ENCODE peak calls at places on chromosomes 1 and 21, in six cellular contexts. P is cardiac fibroblast, B is fibroblast of pulmonary artery, N is activated B cell treated with CpG ODN at 0.5 μM for 24 hours, R is type B pancreatic cell, X is stomach. C is an unnamed sample.
A peak's percentile ranks its signal among the peaks of the same experiment; 100 is the strongest.

GRCh38 chr1:110370827-110371226 is 20.0 kb downstream of the SLC16A4 start:
- DNase-seq in P (peak; percentile 77), B (peak; percentile 62), N (no peak), R (no peak), X (no peak), C (no peak)

GRCh38 chr1:92961896-92962752 is 862 bp upstream of the DIPK1A start:
- DNase-seq in P (peak; percentile 91), B (peak; percentile 80), N (no peak), R (no peak), X (peak; percentile 33), C (peak; percentile 17)

GRCh38 chr1:234484991-234485739 is 6.2 kb upstream of the TARBP1 start:
- DNase-seq in P (no peak), B (no peak), N (no peak), R (no peak), X (no peak), C (no peak)

GRCh38 chr1:216750031-216750627 is 26.9 kb upstream of the ESRRG start:
- DNase-seq in P (peak; percentile 66), B (peak; percentile 69), N (no peak), R (no peak), X (peak; percentile 37), C (no peak)

GRCh38 chr1:161020573-161021167 is at the start of gene F11R:
- DNase-seq in P (peak; percentile 28), B (peak; percentile 63), N (no peak), R (no peak), X (peak; percentile 60), C (peak; percentile 35)

GRCh38 chr1:36920371-36920770 is 113.9 kb downstream of the GRIK3 start:
- DNase-seq in P (no peak), B (no peak), N (no peak), R (peak; percentile 43), X (no peak), C (no peak)

GRCh38 chr1:3763351-3764125 is 9.0 kb upstream of the SMIM1 start:
- DNase-seq in P (no peak), B (no peak), N (no peak), R (no peak), X (no peak), C (no peak)

GRCh38 chr1:192225713-192226112 is 67.5 kb downstream of the RGS18 start:
- DNase-seq in P (peak; percentile 83), B (peak; percentile 91), N (no peak), R (no peak), X (no peak), C (no peak)

GRCh38 chr1:226659136-226659535 is 79.9 kb downstream of the ITPKB start:
- DNase-seq in P (no peak), B (no peak), N (no peak), R (no peak), X (no peak), C (no peak)

GRCh38 chr1:158095737-158096335 is 84.9 kb upstream of the CD1D start:
- DNase-seq in P (peak; percentile 53), B (peak; percentile 47), N (no peak), R (no peak), X (no peak), C (no peak)

GRCh38 chr1:43521078-43521477 is 9.6 kb upstream of the PTPRF start:
- DNase-seq in P (no peak), B (no peak), N (no peak), R (no peak), X (no peak), C (no peak)

GRCh38 chr1:197924516-197925123 is 7.4 kb downstream of the LHX9 start:
- DNase-seq in P (peak; percentile 78), B (peak; percentile 75), N (no peak), R (no peak), X (no peak), C (no peak)

GRCh38 chr1:51518730-51519047 is 377 bp downstream of the EPS15 start:
- DNase-seq in P (no peak), B (no peak), N (no peak), R (no peak), X (peak; percentile 76), C (no peak)

GRCh38 chr1:165352442-165353293 is 3.8 kb downstream of the LMX1A start:
- DNase-seq in P (no peak), B (no peak), N (no peak), R (no peak), X (no peak), C (no peak)

GRCh38 chr1:24421502-24421901 is 5.9 kb downstream of the NIPAL3 start:
- DNase-seq in P (no peak), B (no peak), N (no peak), R (no peak), X (no peak), C (no peak)

GRCh38 chr21:35814858-35815619 is 245.3 kb downstream of the SETD4 start:
- DNase-seq in P (peak; percentile 25), B (no peak), N (no peak), R (no peak), X (no peak), C (no peak)

GRCh38 chr1:48462716-48463285 is 9.2 kb downstream of the SPATA6 start:
- DNase-seq in P (peak; percentile 3), B (no peak), N (no peak), R (no peak), X (no peak), C (no peak)

DNA sequence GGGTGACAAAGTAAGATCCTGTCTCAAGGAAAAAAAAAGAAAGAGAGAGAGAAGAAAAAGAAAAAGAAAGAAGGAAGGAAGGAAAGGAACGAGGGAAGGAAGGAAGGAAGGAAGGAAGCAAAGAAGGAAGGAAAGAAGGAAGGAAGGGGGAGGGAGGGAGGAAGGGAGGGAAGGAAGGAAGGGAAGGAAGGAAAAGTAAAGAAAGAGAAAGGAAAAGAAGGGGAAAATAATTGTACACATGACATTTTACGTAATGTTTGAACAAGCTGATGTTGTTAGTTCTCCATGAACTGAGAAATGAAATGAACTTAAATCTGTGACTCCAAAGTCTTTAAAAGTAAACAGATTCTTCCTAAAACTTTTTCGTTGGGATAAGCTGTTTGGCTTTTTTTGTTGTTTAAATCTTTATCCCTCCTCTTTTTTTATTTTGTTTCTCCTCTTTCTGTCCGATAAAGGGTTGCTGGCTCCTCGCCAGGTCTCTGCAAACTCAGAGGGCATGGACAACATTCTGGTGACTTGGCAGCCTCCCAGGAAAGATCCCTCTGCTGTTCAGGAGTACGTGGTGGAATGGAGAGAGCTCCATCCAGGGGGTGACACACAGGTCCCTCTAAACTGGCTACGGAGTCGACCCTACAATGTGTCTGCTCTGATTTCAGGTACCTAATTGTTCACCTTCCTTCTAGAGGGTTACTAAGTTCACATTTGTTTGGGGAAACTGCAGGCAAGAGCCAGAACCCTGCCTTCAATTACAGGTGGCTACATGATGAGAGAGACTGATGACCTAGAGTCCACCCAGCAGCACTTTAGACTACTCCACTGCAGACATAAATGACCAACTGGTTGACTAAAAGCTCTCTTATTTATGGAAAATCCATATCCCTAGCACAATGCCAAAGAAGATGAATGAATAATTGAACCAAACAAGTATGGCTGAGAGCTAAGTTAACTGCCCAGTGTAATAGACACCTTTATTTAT is 60.0 kb downstream of the IL12RB2 start:
- DNase-seq in P (peak; percentile 40), B (peak; percentile 55), N (no peak), R (no peak), X (peak; percentile 71), C (no peak)
- TF ChIP-seq CTCF in P (no peak), B (peak; percentile 4), N (no peak), R (no peak), X (no peak), C (no peak)

GRCh38 chr21:25639167-25639921 is at the start of gene JAM2:
- DNase-seq in P (no peak), B (peak; percentile 6), N (peak; percentile 55), R (peak; percentile 71), X (no peak), C (peak; percentile 60)

GRCh38 chr21:25637846-25638245 is 1.2 kb upstream of the JAM2 start:
- DNase-seq in P (no peak), B (no peak), N (no peak), R (no peak), X (no peak), C (no peak)

GRCh38 chr21:25640671-25641292 is 1.7 kb downstream of the JAM2 start:
- DNase-seq in P (no peak), B (no peak), N (no peak), R (no peak), X (no peak), C (no peak)

GRCh38 chr21:25638634-25639166 is 358 bp upstream of the JAM2 start:
- DNase-seq in P (peak; percentile 15), B (peak; percentile 38), N (no peak), R (no peak), X (no peak), C (no peak)

DNA sequence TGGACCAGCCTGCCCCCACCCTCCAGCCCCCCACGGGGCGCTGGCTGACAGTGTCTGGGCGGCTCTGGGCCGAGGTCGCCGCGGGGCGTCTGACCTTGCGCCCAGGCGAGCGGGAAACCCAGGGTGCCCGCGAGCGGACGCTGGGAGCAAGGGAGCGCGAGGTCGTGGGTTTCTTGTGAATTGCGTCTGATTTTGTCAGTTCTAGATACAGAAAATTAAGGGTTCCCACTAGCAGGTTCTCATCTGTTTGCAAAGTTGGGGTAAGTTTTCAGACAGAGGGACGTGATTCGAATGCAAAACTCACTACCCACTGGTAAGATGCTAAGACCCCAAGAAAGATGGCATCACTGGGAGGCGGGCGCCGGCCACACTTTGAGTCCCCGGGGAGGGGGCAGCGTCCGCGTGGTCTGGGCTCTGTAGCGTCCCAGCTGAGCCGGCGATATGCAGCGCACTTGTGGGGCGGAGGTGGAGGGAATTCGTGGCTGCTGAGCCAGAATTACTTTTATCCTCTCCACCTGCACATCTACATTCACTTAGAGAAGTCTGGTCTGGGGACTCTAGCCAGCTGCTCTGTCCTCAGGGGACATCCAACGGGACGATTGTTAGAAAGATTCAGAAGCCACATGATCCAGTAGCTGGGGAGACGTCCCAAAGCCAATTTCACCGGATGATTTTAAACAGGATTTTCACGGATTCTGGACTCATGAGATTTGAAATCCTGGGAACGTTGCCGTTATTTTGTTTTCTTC is 1.0 kb downstream of the JAM2 start:
- DNase-seq in P (no peak), B (no peak), N (peak; percentile 20), R (no peak), X (no peak), C (no peak)
- TF ChIP-seq CTCF in P (no peak), B (no peak), N (peak; percentile 16), R (peak; percentile 23), X (no peak), C (no peak)

GRCh38 chr21:32088471-32088870 is 190.4 kb downstream of the MIS18A start:
- DNase-seq in P (no peak), B (no peak), N (no peak), R (no peak), X (no peak), C (peak; percentile 29)

GRCh38 chr21:32089771-32090170 is 189.1 kb downstream of the MIS18A start:
- DNase-seq in P (no peak), B (no peak), N (no peak), R (no peak), X (no peak), C (no peak)

GRCh38 chr21:32093758-32094463 is 184.9 kb downstream of the MIS18A start:
- DNase-seq in P (no peak), B (no peak), N (no peak), R (no peak), X (no peak), C (no peak)

GRCh38 chr21:32087452-32087851 is 191.4 kb downstream of the MIS18A start:
- DNase-seq in P (no peak), B (no peak), N (no peak), R (no peak), X (no peak), C (no peak)

GRCh38 chr21:32090961-32091360 is 187.9 kb downstream of the MIS18A start:
- DNase-seq in P (no peak), B (no peak), N (no peak), R (no peak), X (no peak), C (no peak)
- TF ChIP-seq CTCF in P (no peak), B (no peak), N (no peak), R (no peak), X (no peak), C (no peak)

GRCh38 chr1:113106910-113107309 is 33.9 kb downstream of the LRIG2 start:
- DNase-seq in P (no peak), B (no peak), N (no peak), R (no peak), X (no peak), C (no peak)

GRCh38 chr1:113109908-113110554 is 37.0 kb downstream of the LRIG2 start:
- DNase-seq in P (peak; percentile 97), B (peak; percentile 98), N (no peak), R (no peak), X (no peak), C (no peak)
- TF ChIP-seq CTCF in P (peak; percentile 25), B (peak; percentile 52), N (no peak), R (peak; percentile 20), X (no peak), C (peak; percentile 15)

C was measured in D721Med.